ENCODE peak calls at places on chromosomes 4 and X, in ten cellular contexts. One of them, this sample, is unnamed.

GRCh38 chr4:148999924-149000323 is 557.7 kb upstream of the NR3C2 start:
- DNase-seq in AG09309: no peak
- DNase-seq in hepatocyte: no peak
- DNase-seq in WTC11: no peak
- DNase-seq in cardiac fibroblast: no peak
- DNase-seq in H9: no peak
- DNase-seq in A549: no peak
- DNase-seq in HCT116: no peak
- DNase-seq in foreskin fibroblast: no peak
- DNase-seq in IMR-90: no peak
- DNase-seq in this sample: no peak

GRCh38 chrX:69153060-69153730 is 12.1 kb downstream of the PJA1 start:
- DNase-seq in foreskin fibroblast: no peak
- DNase-seq in A549: no peak
- DNase-seq in WTC11: peak
- DNase-seq in HCT116: no peak
- DNase-seq in cardiac fibroblast: peak
- DNase-seq in AG09309: no peak
- DNase-seq in hepatocyte: peak
- DNase-seq in H9: peak
- DNase-seq in IMR-90: peak
- DNase-seq in this sample: no peak

GRCh38 chr4:143207555-143207954 is 22.8 kb downstream of the USP38 start:
- DNase-seq in foreskin fibroblast: no peak
- DNase-seq in cardiac fibroblast: peak
- DNase-seq in A549: peak
- DNase-seq in hepatocyte: peak
- DNase-seq in WTC11: no peak
- DNase-seq in H9: no peak
- DNase-seq in HCT116: no peak
- DNase-seq in AG09309: no peak
- DNase-seq in IMR-90: peak
- DNase-seq in this sample: no peak

GRCh38 chr4:6362896-6363295 is 93.2 kb downstream of the WFS1 start:
- DNase-seq in HCT116: no peak
- DNase-seq in AG09309: no peak
- DNase-seq in IMR-90: peak
- DNase-seq in WTC11: peak
- DNase-seq in foreskin fibroblast: peak
- DNase-seq in hepatocyte: peak
- DNase-seq in cardiac fibroblast: peak
- DNase-seq in H9: peak
- DNase-seq in A549: no peak
- DNase-seq in this sample: no peak

GRCh38 chr4:108175966-108176365 is 7.2 kb upstream of the LEF1 start:
- DNase-seq in WTC11: no peak
- DNase-seq in A549: no peak
- DNase-seq in AG09309: no peak
- DNase-seq in cardiac fibroblast: no peak
- DNase-seq in foreskin fibroblast: no peak
- DNase-seq in H9: no peak
- DNase-seq in HCT116: no peak
- DNase-seq in IMR-90: no peak
- DNase-seq in hepatocyte: no peak
- DNase-seq in this sample: no peak

GRCh38 chrX:48957477-48957826 is at the start of gene OTUD5:
- DNase-seq in cardiac fibroblast: no peak
- DNase-seq in IMR-90: no peak
- DNase-seq in H9: no peak
- DNase-seq in foreskin fibroblast: peak
- DNase-seq in hepatocyte: peak
- DNase-seq in AG09309: no peak
- DNase-seq in HCT116: no peak
- DNase-seq in A549: no peak
- DNase-seq in WTC11: no peak
- DNase-seq in this sample: peak

GRCh38 chr4:107261241-107261874 is 225.2 kb upstream of the DKK2 start:
- DNase-seq in cardiac fibroblast: no peak
- DNase-seq in A549: no peak
- DNase-seq in H9: no peak
- DNase-seq in WTC11: no peak
- DNase-seq in hepatocyte: no peak
- DNase-seq in AG09309: no peak
- DNase-seq in IMR-90: no peak
- DNase-seq in HCT116: no peak
- DNase-seq in foreskin fibroblast: no peak
- DNase-seq in this sample: no peak

GRCh38 chr4:113760094-113760851 is 1.3 kb downstream of the CAMK2D start:
- DNase-seq in H9: no peak
- DNase-seq in cardiac fibroblast: peak
- DNase-seq in AG09309: no peak
- DNase-seq in foreskin fibroblast: no peak
- DNase-seq in HCT116: no peak
- DNase-seq in IMR-90: peak
- DNase-seq in A549: peak
- DNase-seq in hepatocyte: peak
- DNase-seq in WTC11: no peak
- DNase-seq in this sample: peak

GRCh38 chr4:185559913-185560281 is 24.6 kb upstream of the PDLIM3 start:
- DNase-seq in HCT116: no peak
- DNase-seq in foreskin fibroblast: no peak
- DNase-seq in hepatocyte: peak
- DNase-seq in H9: no peak
- DNase-seq in IMR-90: peak
- DNase-seq in WTC11: peak
- DNase-seq in AG09309: peak
- DNase-seq in cardiac fibroblast: peak
- DNase-seq in A549: peak
- DNase-seq in this sample: no peak

GRCh38 chr4:159674241-159674640 is 571.4 kb downstream of the RAPGEF2 start:
- DNase-seq in WTC11: no peak
- DNase-seq in HCT116: no peak
- DNase-seq in H9: no peak
- DNase-seq in hepatocyte: no peak
- DNase-seq in cardiac fibroblast: no peak
- DNase-seq in A549: no peak
- DNase-seq in IMR-90: no peak
- DNase-seq in AG09309: no peak
- DNase-seq in foreskin fibroblast: no peak
- DNase-seq in this sample: no peak

GRCh38 chrX:7191681-7192110 is 43.7 kb upstream of the PUDP start:
- DNase-seq in A549: peak
- DNase-seq in HCT116: no peak
- DNase-seq in AG09309: no peak
- DNase-seq in cardiac fibroblast: peak
- DNase-seq in IMR-90: peak
- DNase-seq in WTC11: peak
- DNase-seq in foreskin fibroblast: no peak
- DNase-seq in H9: peak
- DNase-seq in hepatocyte: no peak
- DNase-seq in this sample: no peak
- TF ChIP-seq CTCF in A549: no peak
- TF ChIP-seq CTCF in HCT116: peak
- TF ChIP-seq CTCF in AG09309: peak
- TF ChIP-seq CTCF in cardiac fibroblast: no peak
- TF ChIP-seq CTCF in IMR-90: peak
- TF ChIP-seq CTCF in WTC11: no peak
- TF ChIP-seq CTCF in foreskin fibroblast: no peak
- TF ChIP-seq CTCF in H9: peak
- TF ChIP-seq CTCF in hepatocyte: no peak
- TF ChIP-seq CTCF in this sample: no peak

GRCh38 chr4:133588306-133588705 is 439.2 kb downstream of the PCDH10 start:
- DNase-seq in HCT116: no peak
- DNase-seq in IMR-90: no peak
- DNase-seq in A549: no peak
- DNase-seq in foreskin fibroblast: no peak
- DNase-seq in hepatocyte: no peak
- DNase-seq in WTC11: no peak
- DNase-seq in AG09309: no peak
- DNase-seq in cardiac fibroblast: no peak
- DNase-seq in H9: no peak
- DNase-seq in this sample: no peak

GRCh38 chr4:133585323-133585722 is 436.2 kb downstream of the PCDH10 start:
- DNase-seq in HCT116: no peak
- DNase-seq in IMR-90: no peak
- DNase-seq in cardiac fibroblast: no peak
- DNase-seq in A549: no peak
- DNase-seq in AG09309: no peak
- DNase-seq in WTC11: no peak
- DNase-seq in H9: no peak
- DNase-seq in foreskin fibroblast: no peak
- DNase-seq in hepatocyte: no peak
- DNase-seq in this sample: no peak

GRCh38 chr4:133581971-133582619 is 433.0 kb downstream of the PCDH10 start:
- DNase-seq in cardiac fibroblast: no peak
- DNase-seq in HCT116: no peak
- DNase-seq in H9: no peak
- DNase-seq in IMR-90: no peak
- DNase-seq in AG09309: no peak
- DNase-seq in A549: no peak
- DNase-seq in hepatocyte: no peak
- DNase-seq in foreskin fibroblast: no peak
- DNase-seq in WTC11: no peak
- DNase-seq in this sample: no peak

DNA sequence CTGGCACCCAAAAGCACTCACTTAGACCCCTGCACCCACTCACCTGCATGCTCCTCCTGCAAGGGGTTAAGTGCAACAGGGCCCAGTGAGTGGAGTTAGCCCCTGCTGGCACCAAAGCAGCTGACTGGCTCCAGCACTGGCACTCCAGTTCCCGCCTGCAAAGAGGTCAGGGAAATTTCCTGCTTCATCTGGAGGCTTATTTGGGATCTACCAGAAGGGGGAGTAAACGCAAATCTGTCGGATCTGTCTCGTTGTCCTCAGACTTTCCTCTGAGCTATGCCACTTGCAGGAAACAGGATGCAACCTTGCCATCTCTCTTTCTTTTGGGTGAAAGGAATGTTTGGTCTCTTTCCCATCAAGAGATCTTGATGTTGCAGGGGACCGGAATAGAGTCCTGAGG is 435.6 kb downstream of the PCDH10 start:
- DNase-seq in H9: peak
- DNase-seq in IMR-90: no peak
- DNase-seq in WTC11: no peak
- DNase-seq in HCT116: no peak
- DNase-seq in A549: peak
- DNase-seq in foreskin fibroblast: no peak
- DNase-seq in cardiac fibroblast: no peak
- DNase-seq in hepatocyte: no peak
- DNase-seq in AG09309: no peak
- DNase-seq in this sample: no peak
- TF ChIP-seq CTCF in H9: peak
- TF ChIP-seq CTCF in IMR-90: no peak
- TF ChIP-seq CTCF in WTC11: no peak
- TF ChIP-seq CTCF in HCT116: no peak
- TF ChIP-seq CTCF in A549: no peak
- TF ChIP-seq CTCF in foreskin fibroblast: no peak
- TF ChIP-seq CTCF in cardiac fibroblast: no peak
- TF ChIP-seq CTCF in hepatocyte: no peak
- TF ChIP-seq CTCF in AG09309: no peak
- TF ChIP-seq CTCF in this sample: no peak

DNA sequence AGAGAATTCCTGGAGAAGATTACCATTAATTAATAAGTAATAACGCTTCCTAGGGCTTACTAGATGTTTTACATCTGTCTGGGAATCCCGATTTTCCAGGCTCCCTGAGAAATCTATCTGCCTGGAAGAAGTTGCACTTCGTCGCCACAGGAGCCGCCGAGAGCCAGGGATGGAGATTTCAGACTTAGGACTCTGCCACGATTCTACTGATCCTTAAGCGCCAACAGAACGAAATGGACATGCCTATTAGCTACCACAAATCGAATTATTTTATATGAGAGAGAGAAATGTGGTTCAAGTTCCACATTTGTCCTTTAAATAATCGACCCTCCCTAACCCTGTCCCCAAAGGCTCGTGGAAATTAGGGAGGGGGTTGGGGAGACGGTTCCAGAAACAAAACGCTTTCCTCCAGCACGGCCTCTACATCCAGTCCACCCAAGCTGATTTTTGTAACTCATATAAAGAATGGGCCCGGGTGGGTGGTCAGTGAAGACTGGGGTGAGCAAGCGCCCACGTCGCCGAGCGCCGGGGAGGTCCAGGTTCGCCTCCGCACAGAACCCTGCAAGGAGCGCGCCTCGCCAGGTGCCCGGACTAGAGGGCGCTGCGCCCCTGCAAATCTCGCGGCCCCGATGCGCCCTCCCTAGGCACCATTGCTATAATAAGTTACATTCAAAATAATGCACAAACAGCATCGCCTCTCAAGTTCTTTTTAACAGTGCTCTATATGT is 1.9 kb upstream of the FAT1 start:
- DNase-seq in cardiac fibroblast: peak
- DNase-seq in hepatocyte: peak
- DNase-seq in AG09309: peak
- DNase-seq in H9: peak
- DNase-seq in IMR-90: peak
- DNase-seq in A549: peak
- DNase-seq in WTC11: peak
- DNase-seq in HCT116: peak
- DNase-seq in foreskin fibroblast: peak
- DNase-seq in this sample: peak
- TF ChIP-seq CTCF in cardiac fibroblast: peak
- TF ChIP-seq CTCF in hepatocyte: peak
- TF ChIP-seq CTCF in AG09309: peak
- TF ChIP-seq CTCF in H9: peak
- TF ChIP-seq CTCF in IMR-90: peak
- TF ChIP-seq CTCF in A549: peak
- TF ChIP-seq CTCF in WTC11: no peak
- TF ChIP-seq CTCF in HCT116: no peak
- TF ChIP-seq CTCF in foreskin fibroblast: peak
- TF ChIP-seq CTCF in this sample: peak

DNA sequence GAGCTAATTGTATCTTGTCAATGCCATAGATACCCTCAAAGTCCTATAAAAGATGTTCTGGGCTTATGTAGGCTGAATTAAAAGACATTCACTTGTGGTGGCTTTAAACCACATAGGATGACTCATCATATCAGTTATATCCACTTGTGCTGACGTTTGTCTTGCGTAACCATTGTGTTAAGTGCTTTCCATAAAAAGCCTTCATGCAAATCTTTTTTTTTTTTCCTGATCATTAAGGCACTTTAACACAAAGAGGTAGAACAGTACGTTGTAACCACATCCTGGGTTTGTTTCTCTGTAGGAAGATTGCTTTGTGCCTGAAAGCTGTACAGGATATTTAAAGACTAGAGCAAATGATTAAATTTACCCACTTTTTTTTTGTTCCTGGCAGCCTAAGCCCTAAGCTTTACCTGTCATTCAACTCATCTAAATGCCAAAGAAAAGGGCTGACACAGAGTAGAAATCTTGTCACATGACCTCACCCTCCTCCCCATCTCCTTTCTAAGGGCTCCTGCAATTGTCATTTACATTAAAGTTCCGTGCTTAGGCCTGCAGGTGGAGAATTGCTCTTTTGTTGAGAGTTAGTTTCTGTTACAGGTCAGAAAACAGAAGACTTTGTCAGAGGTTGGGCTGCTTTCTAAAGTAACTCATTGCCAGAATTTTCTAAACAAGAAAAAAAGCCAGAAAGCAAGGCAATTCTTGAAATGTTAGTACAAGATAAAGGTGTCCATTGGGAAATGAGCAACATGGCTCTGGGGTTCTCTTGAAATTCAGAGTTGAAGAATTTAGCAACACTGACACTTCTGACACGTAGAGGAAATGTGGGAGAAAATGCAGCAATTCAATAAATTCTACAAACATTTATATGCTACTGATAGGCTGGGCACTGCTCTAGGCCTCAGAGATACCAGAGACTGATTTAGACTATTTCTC is 555.6 kb downstream of the PPARGC1A start:
- DNase-seq in HCT116: no peak
- DNase-seq in IMR-90: peak
- DNase-seq in WTC11: peak
- DNase-seq in H9: peak
- DNase-seq in A549: peak
- DNase-seq in AG09309: no peak
- DNase-seq in hepatocyte: peak
- DNase-seq in foreskin fibroblast: peak
- DNase-seq in cardiac fibroblast: peak
- DNase-seq in this sample: no peak
- TF ChIP-seq CTCF in HCT116: no peak
- TF ChIP-seq CTCF in IMR-90: no peak
- TF ChIP-seq CTCF in WTC11: no peak
- TF ChIP-seq CTCF in H9: peak
- TF ChIP-seq CTCF in A549: no peak
- TF ChIP-seq CTCF in AG09309: no peak
- TF ChIP-seq CTCF in hepatocyte: peak
- TF ChIP-seq CTCF in foreskin fibroblast: no peak
- TF ChIP-seq CTCF in cardiac fibroblast: no peak
- TF ChIP-seq CTCF in this sample: no peak

This sample was measured in ovary.